ENCODE peak calls at places on chromosomes 12 and 14, in six cellular contexts. H is DND-41, B is lower lobe of right lung, U is upper lobe of right lung, M is BE2C, R is spleen. S is an unnamed sample. For H3K27me3, the result is how much of the 10 kb centered on the place peaks cover.

GRCh38 chr12:130973109-130973508 is 19.4 kb downstream of the ADGRD1 start:
- DNase-seq in H (no peak), B (no peak), U (peak), M (no peak), R (peak), S (no peak)

GRCh38 chr12:118290130-118290529 is 82.6 kb downstream of the TAOK3 start:
- DNase-seq in B (no peak), M (no peak), U (no peak), R (no peak), H (no peak), S (no peak)

GRCh38 chr14:104749958-104750529 is 2.9 kb upstream of the SIVA1 start:
- DNase-seq in M (no peak), R (peak), B (no peak), H (no peak), U (no peak), S (no peak)

GRCh38 chr12:15179672-15180071 is 41.5 kb downstream of the RERG start:
- DNase-seq in U (no peak), H (no peak), M (no peak), R (no peak), B (no peak), S (no peak)

GRCh38 chr14:89279649-89280232 is 137.3 kb downstream of the FOXN3 start:
- DNase-seq in M (no peak), R (no peak), H (no peak), U (no peak), B (no peak), S (no peak)

GRCh38 chr12:6271281-6271680 is 39.2 kb upstream of the PLEKHG6 start:
- DNase-seq in H (no peak), M (no peak), B (peak), R (peak), U (peak), S (no peak)

GRCh38 chr12:121792607-121793500 is 634 bp downstream of the RHOF start:
- DNase-seq in M (peak), U (peak), R (peak), B (peak), H (no peak), S (peak)

GRCh38 chr12:107467716-107468115 is 217.9 kb upstream of the PWP1 start:
- DNase-seq in H (no peak), M (no peak), B (no peak), R (peak), U (no peak), S (no peak)

GRCh38 chr14:95564060-95564459 is 29.2 kb downstream of the GLRX5 start:
- DNase-seq in B (no peak), H (no peak), R (no peak), U (peak), M (no peak), S (no peak)

GRCh38 chr14:31096255-31096654 is 70.1 kb upstream of the STRN3 start:
- DNase-seq in R (no peak), M (no peak), B (no peak), U (no peak), H (no peak), S (no peak)

GRCh38 chr12:100356646-100357223 is at the start of gene SLC17A8:
- DNase-seq in H (no peak), R (no peak), B (no peak), M (peak), U (no peak), S (no peak)

GRCh38 chr14:65117795-65118746 is 15.8 kb upstream of the MAX start:
- DNase-seq in M (no peak), B (no peak), U (no peak), R (no peak), H (no peak), S (no peak)

GRCh38 chr12:8493084-8493483 is 20.2 kb upstream of the CLEC4D start:
- DNase-seq in M (no peak), B (no peak), R (no peak), U (no peak), H (no peak), S (peak)

GRCh38 chr12:74538491-74539258 is 1.0 kb downstream of the ATXN7L3B start:
- DNase-seq in B (no peak), M (no peak), U (no peak), R (peak), H (peak), S (no peak)

GRCh38 chr12:59632408-59632807 is 36.6 kb downstream of the SLC16A7 start:
- DNase-seq in R (no peak), M (no peak), U (no peak), H (no peak), B (no peak), S (no peak)

GRCh38 chr14:45426685-45427282 is 173.8 kb upstream of the MIS18BP1 start:
- DNase-seq in H (no peak), M (no peak), U (no peak), R (no peak), B (no peak), S (no peak)

GRCh38 chr14:91374897-91375747 is 42.5 kb downstream of the CCDC88C start:
- DNase-seq in M (no peak), B (no peak), H (peak), R (no peak), U (no peak), S (no peak)

GRCh38 chr12:95733156-95733825 is 57.3 kb downstream of the NTN4 start:
- DNase-seq in H (no peak), R (no peak), U (no peak), M (no peak), B (no peak), S (no peak)

GRCh38 chr14:81062380-81062779 is 107.0 kb downstream of the TSHR start:
- DNase-seq in U (no peak), R (no peak), B (no peak), M (no peak), H (no peak), S (no peak)

GRCh38 chr14:95519699-95520098 is 3.2 kb upstream of the SYNE3 start:
- DNase-seq in H (peak), U (no peak), M (no peak), B (peak), R (peak), S (peak)

GRCh38 chr12:91377456-91377855 is 194.8 kb upstream of the DCN start:
- DNase-seq in R (no peak), M (no peak), H (no peak), B (no peak), U (no peak), S (no peak)

GRCh38 chr12:122980192-122981035 is at the start of gene ARL6IP4:
- DNase-seq in H (peak), M (peak), U (peak), B (peak), R (peak), S (peak)

GRCh38 chr12:89210277-89210676 is 142.0 kb downstream of the DUSP6 start:
- DNase-seq in M (no peak), U (no peak), H (no peak), B (no peak), R (no peak), S (no peak)

GRCh38 chr14:87351007-87351406 is 642.0 kb downstream of the GALC start:
- DNase-seq in U (no peak), R (no peak), H (no peak), B (no peak), M (no peak), S (no peak)

GRCh38 chr14:49598182-49598478 is 610 bp upstream of the LRR1 start:
- DNase-seq in B (no peak), R (no peak), M (no peak), U (no peak), H (no peak), S (no peak)

GRCh38 chr12:45570501-45570900 is 159.0 kb upstream of the ARID2 start:
- DNase-seq in H (no peak), M (no peak), U (no peak), B (no peak), R (no peak), S (no peak)

GRCh38 chr12:82058197-82058596 is 299.0 kb upstream of the PPFIA2 start:
- DNase-seq in U (no peak), R (no peak), M (no peak), B (no peak), H (no peak), S (no peak)

GRCh38 chr14:64074961-64075619 is 219.1 kb downstream of the ESR2 start:
- DNase-seq in B (no peak), M (no peak), U (no peak), R (no peak), H (no peak), S (no peak)

GRCh38 chr12:76183459-76184186 is 99.1 kb upstream of the NAP1L1 start:
- DNase-seq in R (no peak), H (no peak), M (no peak), U (no peak), B (no peak), S (peak)

GRCh38 chr12:6828671-6829531 is 694 bp downstream of the P3H3 start:
- DNase-seq in R (peak), H (no peak), U (no peak), M (no peak), B (no peak), S (no peak)

GRCh38 chr12:77928078-77928477 is 97.4 kb downstream of the NAV3 start:
- DNase-seq in B (no peak), H (no peak), M (no peak), R (peak), U (no peak), S (no peak)

DNA sequence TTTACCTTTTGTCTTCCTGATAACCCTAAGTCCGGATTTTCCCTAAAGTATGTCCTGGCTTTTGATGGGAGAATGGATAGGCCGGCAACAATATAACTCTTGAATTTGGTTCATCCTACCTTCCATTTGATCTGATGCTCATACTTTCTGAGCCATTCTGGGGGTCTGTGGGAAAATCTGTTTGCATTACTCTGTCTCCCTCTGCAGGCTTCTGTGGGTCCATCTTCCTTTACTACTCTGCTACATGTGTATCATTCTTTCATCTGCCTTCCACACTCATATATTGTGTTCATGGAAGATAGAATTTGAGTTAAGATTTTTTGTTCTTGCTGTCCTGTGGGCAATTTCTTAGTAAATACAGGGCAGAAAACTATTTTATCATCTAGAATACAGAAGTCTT is 101.5 kb downstream of the NAV3 start:
- DNase-seq in B (no peak), M (no peak), H (no peak), R (no peak), U (no peak), S (no peak)
- TF ChIP-seq CTCF in B (no peak), M (peak), H (peak), R (no peak), U (no peak), S (peak)

DNA sequence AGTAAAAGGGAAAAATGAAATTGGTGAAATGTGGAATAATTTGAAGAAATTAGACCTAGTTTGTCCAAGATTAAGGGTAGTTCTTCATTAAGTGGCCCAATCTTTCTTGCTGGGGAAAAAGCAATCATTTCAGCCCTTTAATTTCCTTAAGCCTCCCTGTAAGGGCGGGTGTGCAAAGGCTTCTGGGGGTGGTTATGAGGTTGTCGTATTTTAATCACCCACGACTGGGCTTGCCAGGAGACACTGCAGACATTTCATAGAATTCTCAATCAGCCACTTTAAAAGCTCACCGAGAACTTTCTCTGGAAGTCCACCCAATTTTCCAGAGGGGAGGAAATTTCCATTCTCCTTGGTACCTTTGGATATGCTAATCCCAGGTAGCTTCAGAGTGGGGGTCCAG is 43.4 kb downstream of the DLK1 start:
- DNase-seq in B (no peak), H (no peak), M (no peak), U (no peak), R (no peak), S (no peak)
- H3K27me3 ChIP-seq in B (under half), H (under half), M (under half), U (under half), R (under half), S (under half)

DNA sequence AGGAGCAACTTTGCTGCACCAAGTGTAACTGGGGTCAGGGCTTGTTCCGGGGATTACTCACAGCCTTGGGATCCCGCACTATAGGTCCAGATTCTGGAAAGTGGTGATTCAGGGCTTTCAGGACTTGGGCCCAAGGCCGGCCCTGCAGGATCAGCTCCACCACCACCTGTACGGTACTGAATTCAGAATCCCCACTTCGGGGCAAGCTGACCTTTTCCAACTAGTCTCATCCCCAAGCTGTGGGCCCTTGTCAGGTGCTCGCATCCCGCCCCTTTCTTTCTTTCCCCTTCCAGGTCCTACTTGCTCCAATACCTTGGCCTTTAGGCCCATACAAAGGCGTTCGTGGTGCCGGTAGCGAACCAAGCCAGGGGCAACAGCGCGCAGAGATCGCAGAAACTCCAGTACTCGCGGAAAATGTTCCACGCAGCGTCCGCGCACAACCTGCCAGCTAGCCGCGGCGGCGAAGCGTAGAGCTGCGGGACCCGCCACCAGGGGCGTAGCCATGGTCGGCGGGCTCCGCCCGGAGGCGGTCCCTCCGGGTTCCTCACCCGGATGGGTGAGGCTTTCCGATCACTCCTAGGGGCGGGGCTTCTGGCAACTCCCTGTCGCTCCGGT is 487 bp downstream of the TINF2 start:
- DNase-seq in B (peak), M (peak), U (peak), R (peak), H (peak), S (peak)
- TF ChIP-seq CTCF in B (peak), M (peak), U (peak), R (peak), H (peak), S (peak)

DNA sequence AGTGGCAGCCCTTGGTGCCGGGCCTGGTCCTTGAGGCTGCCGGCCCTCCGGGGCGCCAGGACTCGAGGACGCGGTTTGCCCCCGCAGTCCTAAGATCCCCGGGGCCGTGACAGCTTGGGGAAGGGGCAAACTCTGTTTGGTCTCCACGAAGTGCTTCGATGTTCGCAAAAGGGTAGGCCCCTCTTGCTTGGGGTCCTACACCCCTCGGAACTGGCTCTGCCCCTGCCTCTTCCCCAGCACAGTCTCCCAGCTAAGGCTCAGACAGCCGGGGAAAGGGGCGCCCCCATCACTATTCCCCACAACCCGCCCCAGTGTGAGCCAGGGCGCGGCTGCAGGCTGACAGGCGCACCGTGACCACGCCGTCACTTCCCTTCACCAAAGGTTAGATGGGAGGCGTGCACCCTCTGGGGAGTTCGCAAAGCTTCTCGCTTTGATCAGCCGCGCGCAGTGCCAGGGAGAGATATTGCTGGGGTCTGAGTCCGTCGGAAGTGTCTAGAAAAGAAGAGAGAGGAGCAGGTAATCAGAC is 7.2 kb upstream of the OTX2 start:
- DNase-seq in H (no peak), U (no peak), R (no peak), M (no peak), B (no peak), S (no peak)
- H3K27me3 ChIP-seq in H (under half), U (half or more), R (half or more), M (half or more), B (half or more), S (under half)

DNA sequence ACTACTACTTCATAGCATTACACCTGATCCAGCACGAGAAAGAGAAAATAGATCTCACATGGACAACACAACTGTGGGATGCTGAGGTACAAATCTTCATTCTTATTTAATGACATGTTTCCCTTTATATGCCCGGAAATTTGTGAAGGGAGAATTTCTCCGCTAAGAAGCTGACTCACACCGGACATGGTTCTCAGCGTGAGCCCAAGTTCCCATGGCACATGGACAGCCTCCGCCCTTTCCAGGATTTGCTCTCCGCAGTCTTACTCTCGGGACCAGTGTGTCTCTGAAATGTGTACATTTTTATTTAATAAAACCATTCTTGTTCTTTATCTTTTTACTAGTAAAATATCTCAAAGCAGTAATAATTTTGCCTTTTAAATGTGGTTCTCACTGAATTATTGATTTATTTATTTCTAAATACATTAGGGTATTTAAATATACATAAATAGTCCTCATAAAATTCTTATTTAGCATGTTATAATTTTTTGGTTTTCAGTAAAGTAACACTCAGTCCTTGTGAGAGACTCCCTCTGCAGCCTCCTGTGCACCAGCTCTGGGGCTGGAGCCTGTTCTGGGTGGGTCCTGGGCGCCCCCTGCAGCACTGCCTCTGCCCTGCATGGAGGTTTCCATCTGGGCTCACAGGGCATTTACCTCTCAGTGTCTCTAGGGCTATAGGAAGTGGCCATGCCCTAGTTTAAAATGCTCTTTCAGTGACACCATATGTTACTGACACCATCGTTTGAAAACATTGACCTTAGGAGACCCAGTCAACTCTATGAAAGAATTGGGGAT is 1155.0 kb downstream of the TMEM121 start:
- DNase-seq in H (peak), R (no peak), U (no peak), B (no peak), M (no peak), S (no peak)
- TF ChIP-seq CTCF in H (peak), R (no peak), U (no peak), B (no peak), M (peak), S (peak)

GRCh38 chr12:57619434-57620244 is 8.4 kb downstream of the ARHGEF25 start:
- DNase-seq in B (no peak), R (no peak), M (no peak), U (peak), H (no peak), S (no peak)
- H3K27me3 ChIP-seq in B (half or more), R (half or more), M (under half), U (half or more), H (under half), S (under half)

S was measured in GM06990.